ENCODE peak calls at places on chromosomes 12 and 14, in five cellular contexts. S is fibroblast of lung, Q is stomach, E is tibial artery, P is thyroid gland. Y is an unnamed sample. For H3K36me3 and H3K27me3, the result is how much of the 10 kb centered on the place peaks cover.

GRCh38 chr12:41013921-41014642 is 174.0 kb upstream of the PDZRN4 start:
- DNase-seq in S (peak), Q (no peak), E (no peak), P (no peak), Y (no peak)

GRCh38 chr14:91245029-91245428 is 525 bp upstream of the GPR68 start:
- DNase-seq in S (no peak), Q (no peak), E (no peak), P (no peak), Y (no peak)

GRCh38 chr14:50600849-50601248 is 40.9 kb downstream of the ATL1 start:
- DNase-seq in S (peak), Q (peak), E (no peak), P (peak), Y (no peak)

GRCh38 chr14:84483072-84483410 is 1046.9 kb upstream of the FLRT2 start:
- DNase-seq in S (no peak), Q (no peak), E (no peak), P (no peak), Y (no peak)

GRCh38 chr12:27183342-27183741 is 60.7 kb upstream of the STK38L start:
- DNase-seq in S (no peak), Q (no peak), E (no peak), P (no peak), Y (no peak)

GRCh38 chr14:74014299-74014698 is 4.8 kb downstream of the ENTPD5 start:
- DNase-seq in S (no peak), Q (no peak), E (no peak), P (no peak), Y (no peak)

GRCh38 chr12:5456906-5457305 is 25.0 kb downstream of the NTF3 start:
- DNase-seq in S (peak), Q (no peak), E (no peak), P (no peak), Y (no peak)

GRCh38 chr12:109779382-109779781 is 53.8 kb downstream of the TRPV4 start:
- DNase-seq in S (no peak), Q (no peak), E (no peak), P (no peak), Y (no peak)

GRCh38 chr12:78951746-78952532 is 87.4 kb downstream of the SYT1 start:
- DNase-seq in S (peak), Q (no peak), E (no peak), P (no peak), Y (no peak)

GRCh38 chr14:73452341-73453191 is 5.8 kb downstream of the NUMB start:
- DNase-seq in S (peak), Q (no peak), E (no peak), P (no peak), Y (no peak)

GRCh38 chr14:51564986-51565604 is 86.6 kb upstream of the FRMD6 start:
- DNase-seq in S (no peak), Q (no peak), E (no peak), P (peak), Y (no peak)

GRCh38 chr12:91577586-91578539 is 395.2 kb upstream of the DCN start:
- DNase-seq in S (peak), Q (no peak), E (no peak), P (no peak), Y (no peak)

GRCh38 chr14:86035882-86036281 is 505.9 kb downstream of the FLRT2 start:
- DNase-seq in S (no peak), Q (no peak), E (no peak), P (no peak), Y (no peak)

GRCh38 chr14:26444745-26445144 is 153.1 kb downstream of the NOVA1 start:
- DNase-seq in S (peak), Q (no peak), E (no peak), P (no peak), Y (no peak)

GRCh38 chr14:34981743-34982420 is 910 bp upstream of the SRP54 start:
- DNase-seq in S (peak), Q (no peak), E (peak), P (peak), Y (peak)

GRCh38 chr14:87229131-87229530 is 763.9 kb downstream of the GALC start:
- DNase-seq in S (no peak), Q (no peak), E (no peak), P (no peak), Y (no peak)

GRCh38 chr12:54285150-54286041 is 4.9 kb downstream of the HNRNPA1 start:
- DNase-seq in S (no peak), Q (no peak), E (no peak), P (no peak), Y (no peak)
- TF ChIP-seq CTCF in S (peak), Q (no peak), E (peak), P (no peak), Y (peak)

GRCh38 chr14:60151715-60152114 is 13.5 kb downstream of the DHRS7 start:
- DNase-seq in S (peak), Q (peak), E (peak), P (peak), Y (peak)
- H3K36me3 ChIP-seq in S (under half), Q (under half), E (half or more), P (under half), Y (under half)

GRCh38 chr12:54015210-54015931 is 6.6 kb downstream of the HOXC8 start:
- DNase-seq in S (no peak), Q (no peak), E (no peak), P (no peak), Y (no peak)

GRCh38 chr12:54017027-54017788 is 8.4 kb downstream of the HOXC8 start:
- DNase-seq in S (no peak), Q (no peak), E (no peak), P (no peak), Y (no peak)

GRCh38 chr12:54017845-54018607 is 9.2 kb downstream of the HOXC8 start:
- DNase-seq in S (no peak), Q (peak), E (peak), P (peak), Y (peak)

GRCh38 chr12:54016051-54016450 is 7.3 kb downstream of the HOXC8 start:
- DNase-seq in S (no peak), Q (no peak), E (no peak), P (no peak), Y (no peak)

GRCh38 chr12:54016478-54016964 is 7.7 kb downstream of the HOXC8 start:
- DNase-seq in S (no peak), Q (no peak), E (no peak), P (no peak), Y (no peak)
- H3K27me3 ChIP-seq in S (under half), Q (under half), E (under half), P (half or more), Y (under half)

DNA sequence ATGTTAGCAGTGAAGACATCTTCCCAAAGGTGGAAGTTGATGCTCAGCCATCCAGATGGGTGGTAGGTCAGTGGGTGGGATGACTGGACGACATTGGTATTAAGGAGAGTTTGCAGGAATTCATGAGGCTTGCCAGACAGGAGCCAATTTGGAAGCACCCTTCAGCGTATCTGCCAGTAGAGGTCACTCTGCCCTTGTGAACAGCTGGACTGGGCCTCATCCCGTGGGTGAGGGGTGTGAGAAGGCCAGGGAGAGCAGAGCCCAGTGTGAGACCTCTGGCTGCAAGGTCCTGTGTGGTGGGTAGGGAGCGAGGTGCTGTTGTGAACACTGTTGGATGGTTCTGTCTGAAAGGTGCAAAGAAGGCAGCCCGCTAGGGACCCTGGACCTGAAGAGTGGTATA is 37.7 kb downstream of the SLC5A8 start:
- DNase-seq in S (peak), Q (no peak), E (no peak), P (peak), Y (no peak)
- TF ChIP-seq CTCF in S (no peak), Q (no peak), E (no peak), P (peak), Y (no peak)

DNA sequence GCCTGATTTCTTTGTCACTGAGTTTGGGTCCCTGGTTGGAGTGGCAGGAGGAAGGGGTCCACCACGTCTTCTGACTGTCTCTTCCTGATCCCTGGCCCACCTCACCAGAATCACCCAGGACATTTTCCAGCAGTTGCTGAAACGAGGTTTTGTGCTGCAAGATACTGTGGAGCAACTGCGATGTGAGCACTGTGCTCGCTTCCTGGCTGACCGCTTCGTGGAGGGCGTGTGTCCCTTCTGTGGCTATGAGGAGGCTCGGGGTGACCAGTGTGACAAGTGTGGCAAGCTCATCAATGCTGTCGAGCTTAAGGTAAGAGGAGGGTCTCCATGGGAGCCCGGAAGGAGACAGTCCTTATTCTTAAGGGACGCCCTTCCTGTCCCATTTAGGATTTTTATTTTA is 12.3 kb downstream of the MARS1 start:
- DNase-seq in S (no peak), Q (no peak), E (no peak), P (no peak), Y (no peak)
- H3K36me3 ChIP-seq in S (under half), Q (half or more), E (half or more), P (half or more), Y (half or more)

DNA sequence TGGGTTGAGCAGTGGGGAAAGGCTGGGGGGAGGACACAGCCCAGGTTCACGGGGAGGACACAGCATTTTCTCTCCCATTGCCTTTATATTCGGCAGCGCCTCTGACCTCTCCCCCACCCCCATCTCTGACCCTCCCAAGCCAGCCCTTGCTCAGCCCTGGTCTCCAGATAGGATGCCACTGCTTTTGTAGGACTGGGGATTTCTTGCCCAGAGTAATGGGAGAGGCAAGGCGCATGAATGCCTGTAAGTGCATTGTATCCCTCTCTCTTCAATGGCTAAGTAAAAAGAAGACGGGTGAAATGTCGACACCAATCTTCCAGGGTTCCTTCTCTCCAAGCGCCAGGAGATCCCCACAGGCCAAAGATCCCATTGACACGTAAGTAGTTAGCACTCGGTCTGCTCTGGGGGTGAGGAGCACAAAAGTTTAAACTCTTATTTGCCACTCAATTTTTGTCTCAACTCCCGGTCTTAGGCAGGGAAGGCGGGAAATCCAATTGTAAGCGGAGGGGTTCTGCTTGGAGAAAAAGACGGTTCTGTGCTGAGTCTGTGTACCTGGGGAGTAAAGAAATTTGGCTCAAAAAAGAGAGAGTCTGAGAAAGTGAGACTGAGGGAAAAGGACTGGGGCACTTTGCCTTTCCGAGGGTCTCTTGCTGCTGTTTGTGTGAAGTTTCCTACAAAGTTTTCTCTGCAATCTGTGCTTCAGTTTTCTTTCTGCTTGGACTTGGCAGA is 4.7 kb downstream of the HOXC4 start:
- DNase-seq in S (no peak), Q (no peak), E (no peak), P (no peak), Y (no peak)
- H3K27me3 ChIP-seq in S (under half), Q (under half), E (under half), P (under half), Y (under half)

GRCh38 chr12:80472912-80473500 is 29.0 kb downstream of the PTPRQ start:
- DNase-seq in S (peak), Q (no peak), E (no peak), P (no peak), Y (no peak)
- TF ChIP-seq CTCF in S (peak), Q (peak), E (peak), P (peak), Y (no peak)

GRCh38 chr14:103662029-103662428 is 33.0 kb downstream of the KLC1 start:
- DNase-seq in S (no peak), Q (no peak), E (no peak), P (no peak), Y (no peak)
- H3K36me3 ChIP-seq in S (under half), Q (half or more), E (half or more), P (half or more), Y (under half)

GRCh38 chr12:48999371-49000131 is at the start of gene DDN:
- DNase-seq in S (peak), Q (peak), E (no peak), P (no peak), Y (no peak)

GRCh38 chr12:48997719-48998496 is 1.3 kb downstream of the DDN start:
- DNase-seq in S (no peak), Q (peak), E (no peak), P (peak), Y (no peak)

GRCh38 chr12:48998497-48999353 is 450 bp downstream of the DDN start:
- DNase-seq in S (no peak), Q (peak), E (no peak), P (no peak), Y (peak)

GRCh38 chr12:48995061-48995879 is 3.9 kb downstream of the DDN start:
- DNase-seq in S (peak), Q (peak), E (peak), P (peak), Y (peak)

GRCh38 chr12:48996794-48997718 is 2.1 kb downstream of the DDN start:
- DNase-seq in S (peak), Q (peak), E (peak), P (peak), Y (peak)
- H3K27me3 ChIP-seq in S (under half), Q (under half), E (half or more), P (under half), Y (half or more)

GRCh38 chr12:89999699-90000505 is 291.3 kb upstream of the ATP2B1 start:
- DNase-seq in S (peak), Q (no peak), E (no peak), P (no peak), Y (no peak)
- TF ChIP-seq CTCF in S (no peak), Q (no peak), E (no peak), P (no peak), Y (no peak)

Y was measured in heart right ventricle.